ENCODE peak calls at places on chromosomes 7 and 10, in nine cellular contexts. One of them, this sample, is unnamed.
A peak's percentile ranks its signal among the peaks of the same experiment; 100 is the strongest.

GRCh38 chr10:63666836-63667383 is 145.7 kb downstream of the REEP3 start:
- DNase-seq in IMR-90: peak; percentile 94
- DNase-seq in mammary epithelial cell: peak; percentile 49
- DNase-seq in HCT116: no peak
- DNase-seq in endothelial cell of umbilical vein: peak; percentile 92
- DNase-seq in fibroblast of lung: peak; percentile 98
- DNase-seq in PC-3: peak; percentile 96
- DNase-seq in hepatocyte: no peak
- DNase-seq in H9: no peak
- DNase-seq in this sample: no peak

GRCh38 chr7:147805996-147806576 is 784.5 kb upstream of the C7orf33 start:
- DNase-seq in PC-3: no peak
- DNase-seq in hepatocyte: no peak
- DNase-seq in H9: no peak
- DNase-seq in IMR-90: no peak
- DNase-seq in endothelial cell of umbilical vein: no peak
- DNase-seq in fibroblast of lung: no peak
- DNase-seq in mammary epithelial cell: no peak
- DNase-seq in HCT116: no peak
- DNase-seq in this sample: no peak

GRCh38 chr10:49611166-49611814 is 1.2 kb downstream of the SLC18A3 start:
- DNase-seq in mammary epithelial cell: no peak
- DNase-seq in PC-3: no peak
- DNase-seq in hepatocyte: no peak
- DNase-seq in HCT116: no peak
- DNase-seq in H9: peak; percentile 78
- DNase-seq in fibroblast of lung: no peak
- DNase-seq in endothelial cell of umbilical vein: no peak
- DNase-seq in IMR-90: no peak
- DNase-seq in this sample: no peak

GRCh38 chr7:47153076-47153475 is 428.8 kb downstream of the TNS3 start:
- DNase-seq in endothelial cell of umbilical vein: peak; percentile 64
- DNase-seq in H9: no peak
- DNase-seq in hepatocyte: peak; percentile 70
- DNase-seq in HCT116: no peak
- DNase-seq in mammary epithelial cell: peak; percentile 28
- DNase-seq in fibroblast of lung: peak; percentile 91
- DNase-seq in IMR-90: peak; percentile 96
- DNase-seq in PC-3: peak; percentile 70
- DNase-seq in this sample: peak; percentile 69

GRCh38 chr10:94125856-94126255 is 132.1 kb downstream of the PLCE1 start:
- DNase-seq in endothelial cell of umbilical vein: no peak
- DNase-seq in fibroblast of lung: peak; percentile 90
- DNase-seq in HCT116: no peak
- DNase-seq in PC-3: peak; percentile 70
- DNase-seq in hepatocyte: no peak
- DNase-seq in IMR-90: peak; percentile 94
- DNase-seq in mammary epithelial cell: no peak
- DNase-seq in H9: no peak
- DNase-seq in this sample: no peak

GRCh38 chr10:77603529-77603927 is 34.1 kb downstream of the KCNMA1 start:
- DNase-seq in hepatocyte: no peak
- DNase-seq in IMR-90: peak; percentile 44
- DNase-seq in HCT116: no peak
- DNase-seq in H9: peak; percentile 47
- DNase-seq in mammary epithelial cell: no peak
- DNase-seq in PC-3: peak; percentile 34
- DNase-seq in fibroblast of lung: no peak
- DNase-seq in endothelial cell of umbilical vein: peak; percentile 10
- DNase-seq in this sample: no peak

GRCh38 chr7:97064020-97064419 is 39.4 kb upstream of the DLX5 start:
- DNase-seq in PC-3: no peak
- DNase-seq in IMR-90: no peak
- DNase-seq in HCT116: no peak
- DNase-seq in endothelial cell of umbilical vein: no peak
- DNase-seq in H9: no peak
- DNase-seq in fibroblast of lung: no peak
- DNase-seq in hepatocyte: no peak
- DNase-seq in mammary epithelial cell: no peak
- DNase-seq in this sample: no peak

GRCh38 chr10:124354411-124355382 is 64.0 kb downstream of the OAT start:
- DNase-seq in H9: peak; percentile 26
- DNase-seq in fibroblast of lung: peak; percentile 58
- DNase-seq in HCT116: peak; percentile 59
- DNase-seq in hepatocyte: peak; percentile 72
- DNase-seq in endothelial cell of umbilical vein: peak; percentile 24
- DNase-seq in PC-3: no peak
- DNase-seq in IMR-90: peak; percentile 38
- DNase-seq in mammary epithelial cell: no peak
- DNase-seq in this sample: no peak

GRCh38 chr10:82883588-82883987 is 1008.6 kb downstream of the NRG3 start:
- DNase-seq in IMR-90: no peak
- DNase-seq in PC-3: no peak
- DNase-seq in fibroblast of lung: peak; percentile 39
- DNase-seq in H9: no peak
- DNase-seq in HCT116: no peak
- DNase-seq in hepatocyte: no peak
- DNase-seq in endothelial cell of umbilical vein: no peak
- DNase-seq in mammary epithelial cell: no peak
- DNase-seq in this sample: no peak

GRCh38 chr10:6920072-6921019 is 340.3 kb upstream of the PRKCQ start:
- DNase-seq in H9: peak; percentile 84
- DNase-seq in IMR-90: peak; percentile 28
- DNase-seq in hepatocyte: peak; percentile 86
- DNase-seq in endothelial cell of umbilical vein: peak; percentile 48
- DNase-seq in PC-3: peak; percentile 38
- DNase-seq in HCT116: peak; percentile 23
- DNase-seq in fibroblast of lung: peak; percentile 52
- DNase-seq in mammary epithelial cell: peak; percentile 48
- DNase-seq in this sample: peak; percentile 86
- H2AFZ ChIP-seq in H9: no peak overlapping the region
- H2AFZ ChIP-seq in IMR-90: peak overlapping the region; percentile 59
- H2AFZ ChIP-seq in hepatocyte: peak overlapping the region; percentile 55
- H2AFZ ChIP-seq in endothelial cell of umbilical vein: no peak overlapping the region
- H2AFZ ChIP-seq in PC-3: no peak overlapping the region
- H2AFZ ChIP-seq in HCT116: no peak overlapping the region
- H2AFZ ChIP-seq in fibroblast of lung: no peak overlapping the region
- H2AFZ ChIP-seq in mammary epithelial cell: peak overlapping the region; percentile 30
- H2AFZ ChIP-seq in this sample: peak overlapping the region; percentile 64

GRCh38 chr10:26292058-26292457 is 75.5 kb downstream of the GAD2 start:
- DNase-seq in endothelial cell of umbilical vein: no peak
- DNase-seq in fibroblast of lung: no peak
- DNase-seq in IMR-90: no peak
- DNase-seq in mammary epithelial cell: no peak
- DNase-seq in HCT116: no peak
- DNase-seq in hepatocyte: no peak
- DNase-seq in H9: no peak
- DNase-seq in PC-3: no peak
- DNase-seq in this sample: no peak
- H3K27ac ChIP-seq in endothelial cell of umbilical vein: no peak overlapping the region
- H3K27ac ChIP-seq in fibroblast of lung: no peak overlapping the region
- H3K27ac ChIP-seq in IMR-90: no peak overlapping the region
- H3K27ac ChIP-seq in mammary epithelial cell: no peak overlapping the region
- H3K27ac ChIP-seq in HCT116: no peak overlapping the region
- H3K27ac ChIP-seq in hepatocyte: no peak overlapping the region
- H3K27ac ChIP-seq in H9: no peak overlapping the region
- H3K27ac ChIP-seq in PC-3: no peak overlapping the region
- H3K27ac ChIP-seq in this sample: no peak overlapping the region

DNA sequence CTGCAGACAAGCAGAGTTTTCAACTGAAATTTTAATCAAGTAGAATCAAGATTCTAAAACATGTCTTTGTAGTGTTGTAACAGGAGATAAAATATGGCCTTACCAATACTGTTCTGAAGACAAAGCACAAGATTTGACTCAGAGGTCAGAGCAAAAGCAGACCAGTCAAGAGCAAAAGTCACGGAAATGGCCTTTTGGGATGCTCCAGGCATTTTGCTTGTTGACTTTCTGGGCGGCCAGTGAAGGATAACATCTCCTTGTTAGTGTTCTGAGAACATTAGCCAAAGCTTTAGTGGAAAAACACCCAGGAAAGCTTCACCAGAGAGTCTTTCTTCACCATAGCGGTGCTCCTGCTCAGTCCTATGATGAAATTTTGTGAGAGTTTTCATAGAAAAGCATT is 590.6 kb downstream of the ARL4A start:
- DNase-seq in H9: no peak
- DNase-seq in IMR-90: no peak
- DNase-seq in PC-3: no peak
- DNase-seq in mammary epithelial cell: no peak
- DNase-seq in fibroblast of lung: no peak
- DNase-seq in endothelial cell of umbilical vein: no peak
- DNase-seq in HCT116: no peak
- DNase-seq in hepatocyte: no peak
- DNase-seq in this sample: no peak
- H2AFZ ChIP-seq in H9: no peak overlapping the region
- H2AFZ ChIP-seq in IMR-90: no peak overlapping the region
- H2AFZ ChIP-seq in PC-3: peak overlapping the region; percentile 16
- H2AFZ ChIP-seq in mammary epithelial cell: no peak overlapping the region
- H2AFZ ChIP-seq in fibroblast of lung: no peak overlapping the region
- H2AFZ ChIP-seq in endothelial cell of umbilical vein: no peak overlapping the region
- H2AFZ ChIP-seq in HCT116: no peak overlapping the region
- H2AFZ ChIP-seq in hepatocyte: no peak overlapping the region
- H2AFZ ChIP-seq in this sample: no peak overlapping the region

GRCh38 chr10:113091921-113092320 is 141.9 kb downstream of the TCF7L2 start:
- DNase-seq in fibroblast of lung: no peak
- DNase-seq in mammary epithelial cell: no peak
- DNase-seq in IMR-90: no peak
- DNase-seq in hepatocyte: no peak
- DNase-seq in HCT116: no peak
- DNase-seq in endothelial cell of umbilical vein: no peak
- DNase-seq in H9: no peak
- DNase-seq in PC-3: no peak
- DNase-seq in this sample: no peak
- H3K27ac ChIP-seq in fibroblast of lung: no peak overlapping the region
- H3K27ac ChIP-seq in mammary epithelial cell: no peak overlapping the region
- H3K27ac ChIP-seq in IMR-90: no peak overlapping the region
- H3K27ac ChIP-seq in hepatocyte: peak overlapping the region; percentile 95
- H3K27ac ChIP-seq in HCT116: peak overlapping the region; percentile 63
- H3K27ac ChIP-seq in endothelial cell of umbilical vein: no peak overlapping the region
- H3K27ac ChIP-seq in H9: no peak overlapping the region
- H3K27ac ChIP-seq in PC-3: peak overlapping the region; percentile 98
- H3K27ac ChIP-seq in this sample: no peak overlapping the region

GRCh38 chr10:75402486-75403143 is 1.1 kb upstream of the ZNF503 start:
- DNase-seq in PC-3: peak; percentile 91
- DNase-seq in mammary epithelial cell: peak; percentile 40
- DNase-seq in HCT116: no peak
- DNase-seq in IMR-90: no peak
- DNase-seq in fibroblast of lung: no peak
- DNase-seq in hepatocyte: peak; percentile 87
- DNase-seq in H9: peak; percentile 59
- DNase-seq in endothelial cell of umbilical vein: no peak
- DNase-seq in this sample: no peak
- H2AFZ ChIP-seq in PC-3: peak overlapping the region; percentile 89
- H2AFZ ChIP-seq in mammary epithelial cell: peak overlapping the region; percentile 95
- H2AFZ ChIP-seq in HCT116: peak overlapping the region; percentile 88
- H2AFZ ChIP-seq in IMR-90: peak overlapping the region; percentile 99
- H2AFZ ChIP-seq in fibroblast of lung: peak overlapping the region; percentile 78
- H2AFZ ChIP-seq in hepatocyte: peak overlapping the region; percentile 85
- H2AFZ ChIP-seq in H9: no peak overlapping the region
- H2AFZ ChIP-seq in endothelial cell of umbilical vein: peak overlapping the region; percentile 93
- H2AFZ ChIP-seq in this sample: no peak overlapping the region

This sample was measured in OCI-LY7.